ENCODE peak calls at places on chromosomes 2 and 18, in ten cellular contexts. One of them, this sample, is unnamed.
A peak's percentile ranks its signal among the peaks of the same experiment; 100 is the strongest.

GRCh38 chr2:159762075-159762474 is 35.9 kb downstream of the CD302 start:
- DNase-seq in GM10248: no peak
- DNase-seq in H54: no peak
- DNase-seq in left lobe of liver: no peak
- DNase-seq in IMR-90: no peak
- DNase-seq in HTR-8/SVneo: no peak
- DNase-seq in DMS79: no peak
- DNase-seq in naive B cell: no peak
- DNase-seq in NCI-H2081: no peak
- DNase-seq in fibroblast of lung: no peak
- DNase-seq in this sample: no peak

GRCh38 chr2:176455865-176456291 is 186.6 kb downstream of the MTX2 start:
- DNase-seq in GM10248: no peak
- DNase-seq in left lobe of liver: no peak
- DNase-seq in DMS79: peak; percentile 51
- DNase-seq in H54: no peak
- DNase-seq in NCI-H2081: no peak
- DNase-seq in HTR-8/SVneo: no peak
- DNase-seq in fibroblast of lung: peak; percentile 54
- DNase-seq in naive B cell: no peak
- DNase-seq in IMR-90: peak; percentile 42
- DNase-seq in this sample: no peak

GRCh38 chr18:70181015-70181414 is 24.5 kb downstream of the RTTN start:
- DNase-seq in H54: peak; percentile 16
- DNase-seq in DMS79: no peak
- DNase-seq in fibroblast of lung: peak; percentile 43
- DNase-seq in GM10248: no peak
- DNase-seq in naive B cell: no peak
- DNase-seq in HTR-8/SVneo: peak; percentile 39
- DNase-seq in NCI-H2081: no peak
- DNase-seq in IMR-90: peak; percentile 80
- DNase-seq in left lobe of liver: no peak
- DNase-seq in this sample: no peak

GRCh38 chr18:58087928-58088722 is 44.1 kb downstream of the NEDD4L start:
- DNase-seq in NCI-H2081: no peak
- DNase-seq in HTR-8/SVneo: no peak
- DNase-seq in IMR-90: peak; percentile 22
- DNase-seq in GM10248: no peak
- DNase-seq in left lobe of liver: peak; percentile 83
- DNase-seq in naive B cell: no peak
- DNase-seq in fibroblast of lung: peak; percentile 16
- DNase-seq in H54: peak; percentile 28
- DNase-seq in DMS79: peak; percentile 14
- DNase-seq in this sample: no peak

GRCh38 chr2:177616731-177617130 is 224.2 kb downstream of the AGPS start:
- DNase-seq in IMR-90: no peak
- DNase-seq in naive B cell: no peak
- DNase-seq in fibroblast of lung: no peak
- DNase-seq in left lobe of liver: no peak
- DNase-seq in HTR-8/SVneo: no peak
- DNase-seq in GM10248: no peak
- DNase-seq in DMS79: no peak
- DNase-seq in NCI-H2081: no peak
- DNase-seq in H54: no peak
- DNase-seq in this sample: no peak

GRCh38 chr2:98555681-98556080 is 52.6 kb downstream of the COA5 start:
- DNase-seq in NCI-H2081: no peak
- DNase-seq in IMR-90: no peak
- DNase-seq in GM10248: no peak
- DNase-seq in HTR-8/SVneo: no peak
- DNase-seq in DMS79: no peak
- DNase-seq in naive B cell: no peak
- DNase-seq in H54: no peak
- DNase-seq in left lobe of liver: no peak
- DNase-seq in fibroblast of lung: no peak
- DNase-seq in this sample: no peak

GRCh38 chr2:68469935-68470334 is 2.5 kb downstream of the APLF start:
- DNase-seq in HTR-8/SVneo: no peak
- DNase-seq in left lobe of liver: no peak
- DNase-seq in DMS79: no peak
- DNase-seq in naive B cell: no peak
- DNase-seq in IMR-90: no peak
- DNase-seq in NCI-H2081: no peak
- DNase-seq in fibroblast of lung: peak; percentile 16
- DNase-seq in GM10248: no peak
- DNase-seq in H54: no peak
- DNase-seq in this sample: no peak

GRCh38 chr18:3647636-3648035 is 197.7 kb downstream of the TGIF1 start:
- DNase-seq in IMR-90: no peak
- DNase-seq in DMS79: no peak
- DNase-seq in naive B cell: no peak
- DNase-seq in GM10248: no peak
- DNase-seq in HTR-8/SVneo: no peak
- DNase-seq in fibroblast of lung: no peak
- DNase-seq in NCI-H2081: no peak
- DNase-seq in H54: no peak
- DNase-seq in left lobe of liver: no peak
- DNase-seq in this sample: no peak

GRCh38 chr2:153287109-153287801 is 191.3 kb downstream of the RPRM start:
- DNase-seq in GM10248: no peak
- DNase-seq in NCI-H2081: no peak
- DNase-seq in H54: no peak
- DNase-seq in left lobe of liver: no peak
- DNase-seq in IMR-90: no peak
- DNase-seq in HTR-8/SVneo: no peak
- DNase-seq in fibroblast of lung: no peak
- DNase-seq in naive B cell: no peak
- DNase-seq in DMS79: no peak
- DNase-seq in this sample: no peak

GRCh38 chr18:73840319-73841065 is 307.1 kb downstream of the FBXO15 start:
- DNase-seq in HTR-8/SVneo: no peak
- DNase-seq in GM10248: no peak
- DNase-seq in H54: no peak
- DNase-seq in naive B cell: no peak
- DNase-seq in NCI-H2081: peak; percentile 11
- DNase-seq in DMS79: no peak
- DNase-seq in fibroblast of lung: no peak
- DNase-seq in IMR-90: no peak
- DNase-seq in left lobe of liver: no peak
- DNase-seq in this sample: no peak

GRCh38 chr2:21256006-21256405 is 132.2 kb downstream of the TDRD15 start:
- DNase-seq in H54: no peak
- DNase-seq in HTR-8/SVneo: no peak
- DNase-seq in naive B cell: no peak
- DNase-seq in left lobe of liver: no peak
- DNase-seq in DMS79: no peak
- DNase-seq in NCI-H2081: peak; percentile 69
- DNase-seq in fibroblast of lung: no peak
- DNase-seq in IMR-90: no peak
- DNase-seq in GM10248: peak; percentile 26
- DNase-seq in this sample: no peak

GRCh38 chr2:157055660-157056199 is 201.8 kb upstream of the GALNT5 start:
- DNase-seq in fibroblast of lung: peak; percentile 80
- DNase-seq in IMR-90: peak; percentile 53
- DNase-seq in NCI-H2081: no peak
- DNase-seq in DMS79: no peak
- DNase-seq in GM10248: no peak
- DNase-seq in naive B cell: no peak
- DNase-seq in left lobe of liver: no peak
- DNase-seq in H54: no peak
- DNase-seq in HTR-8/SVneo: no peak
- DNase-seq in this sample: no peak